ENCODE peak calls at places on chromosomes 1 and 21, in four cellular contexts. One of them, this sample, is unnamed.

GRCh38 chr1:172855841-172856382 is 194.8 kb downstream of the TNFSF18 start:
- DNase-seq in CD8-positive, alpha-beta memory T cell: no peak
- DNase-seq in stimulated activated CD4-positive, alpha-beta T cell treated with anti-CD3 and anti-CD28 coated beads, Interleukin-4, amount 100 ng/mL, for 4 hours: no peak
- DNase-seq in RWPE1: no peak
- DNase-seq in this sample: no peak

GRCh38 chr1:28282426-28283407 is 23.4 kb downstream of the SESN2 start:
- DNase-seq in CD8-positive, alpha-beta memory T cell: no peak
- DNase-seq in stimulated activated CD4-positive, alpha-beta T cell treated with anti-CD3 and anti-CD28 coated beads, Interleukin-4, amount 100 ng/mL, for 4 hours: no peak
- DNase-seq in RWPE1: no peak
- DNase-seq in this sample: no peak

GRCh38 chr1:226677121-226678020 is 61.7 kb downstream of the ITPKB start:
- DNase-seq in CD8-positive, alpha-beta memory T cell: peak; percentile 69
- DNase-seq in stimulated activated CD4-positive, alpha-beta T cell treated with anti-CD3 and anti-CD28 coated beads, Interleukin-4, amount 100 ng/mL, for 4 hours: peak; percentile 54
- DNase-seq in RWPE1: peak; percentile 83
- DNase-seq in this sample: peak; percentile 29

GRCh38 chr21:34156957-34157356 is 83.6 kb downstream of the MRPS6 start:
- DNase-seq in CD8-positive, alpha-beta memory T cell: no peak
- DNase-seq in stimulated activated CD4-positive, alpha-beta T cell treated with anti-CD3 and anti-CD28 coated beads, Interleukin-4, amount 100 ng/mL, for 4 hours: no peak
- DNase-seq in RWPE1: no peak
- DNase-seq in this sample: no peak

GRCh38 chr1:151615711-151616504 is 4.1 kb downstream of the SNX27 start:
- DNase-seq in CD8-positive, alpha-beta memory T cell: no peak
- DNase-seq in stimulated activated CD4-positive, alpha-beta T cell treated with anti-CD3 and anti-CD28 coated beads, Interleukin-4, amount 100 ng/mL, for 4 hours: no peak
- DNase-seq in RWPE1: no peak
- DNase-seq in this sample: no peak

GRCh38 chr1:208085655-208086054 is 158.5 kb downstream of the PLXNA2 start:
- DNase-seq in CD8-positive, alpha-beta memory T cell: no peak
- DNase-seq in stimulated activated CD4-positive, alpha-beta T cell treated with anti-CD3 and anti-CD28 coated beads, Interleukin-4, amount 100 ng/mL, for 4 hours: no peak
- DNase-seq in RWPE1: no peak
- DNase-seq in this sample: no peak

GRCh38 chr1:61058477-61059245 is 23.7 kb upstream of the NFIA start:
- DNase-seq in CD8-positive, alpha-beta memory T cell: no peak
- DNase-seq in stimulated activated CD4-positive, alpha-beta T cell treated with anti-CD3 and anti-CD28 coated beads, Interleukin-4, amount 100 ng/mL, for 4 hours: no peak
- DNase-seq in RWPE1: peak; percentile 56
- DNase-seq in this sample: no peak

GRCh38 chr1:226678701-226679100 is 60.4 kb downstream of the ITPKB start:
- DNase-seq in CD8-positive, alpha-beta memory T cell: peak; percentile 50
- DNase-seq in stimulated activated CD4-positive, alpha-beta T cell treated with anti-CD3 and anti-CD28 coated beads, Interleukin-4, amount 100 ng/mL, for 4 hours: no peak
- DNase-seq in RWPE1: no peak
- DNase-seq in this sample: no peak

GRCh38 chr1:55021965-55022546 is 17.3 kb upstream of the PCSK9 start:
- DNase-seq in CD8-positive, alpha-beta memory T cell: peak; percentile 48
- DNase-seq in stimulated activated CD4-positive, alpha-beta T cell treated with anti-CD3 and anti-CD28 coated beads, Interleukin-4, amount 100 ng/mL, for 4 hours: peak; percentile 58
- DNase-seq in RWPE1: peak; percentile 92
- DNase-seq in this sample: peak; percentile 92

This sample was measured in ACHN.